ENCODE peak calls at places on chromosomes 11 and 22, in five cellular contexts. One of them, this sample, is unnamed.

GRCh38 chr11:92212530-92212929 is 12.1 kb upstream of the FAT3 start:
- DNase-seq in OCI-LY7: no peak
- DNase-seq in BJ: no peak
- DNase-seq in Caco-2: no peak
- DNase-seq in breast epithelium: no peak
- DNase-seq in this sample: no peak

GRCh38 chr11:36376888-36377758 is 81.0 kb downstream of the PRR5L start:
- DNase-seq in OCI-LY7: no peak
- DNase-seq in BJ: no peak
- DNase-seq in Caco-2: peak
- DNase-seq in breast epithelium: no peak
- DNase-seq in this sample: peak

GRCh38 chr22:47206819-47207218 is 444.4 kb downstream of the TBC1D22A start:
- DNase-seq in OCI-LY7: no peak
- DNase-seq in BJ: no peak
- DNase-seq in Caco-2: no peak
- DNase-seq in breast epithelium: no peak
- DNase-seq in this sample: no peak

GRCh38 chr11:1749787-1750351 is 526 bp downstream of the IFITM10 start:
- DNase-seq in OCI-LY7: no peak
- DNase-seq in BJ: peak
- DNase-seq in Caco-2: no peak
- DNase-seq in breast epithelium: no peak
- DNase-seq in this sample: peak

GRCh38 chr11:76462317-76462716 is 17.5 kb downstream of the EMSY start:
- DNase-seq in OCI-LY7: no peak
- DNase-seq in BJ: no peak
- DNase-seq in Caco-2: no peak
- DNase-seq in breast epithelium: no peak
- DNase-seq in this sample: no peak

GRCh38 chr22:44729391-44730012 is 22.9 kb upstream of the ARHGAP8 start:
- DNase-seq in OCI-LY7: no peak
- DNase-seq in BJ: peak
- DNase-seq in Caco-2: no peak
- DNase-seq in breast epithelium: no peak
- DNase-seq in this sample: peak

GRCh38 chr11:117220568-117220967 is 11.3 kb downstream of the PCSK7 start:
- DNase-seq in OCI-LY7: no peak
- DNase-seq in BJ: no peak
- DNase-seq in Caco-2: no peak
- DNase-seq in breast epithelium: peak
- DNase-seq in this sample: peak

GRCh38 chr11:74966651-74967050 is 17.6 kb downstream of the SPCS2 start:
- DNase-seq in OCI-LY7: no peak
- DNase-seq in BJ: no peak
- DNase-seq in Caco-2: no peak
- DNase-seq in breast epithelium: no peak
- DNase-seq in this sample: no peak

GRCh38 chr11:101444851-101445250 is 139.0 kb downstream of the TRPC6 start:
- DNase-seq in OCI-LY7: no peak
- DNase-seq in BJ: no peak
- DNase-seq in Caco-2: no peak
- DNase-seq in breast epithelium: no peak
- DNase-seq in this sample: no peak

GRCh38 chr11:17927643-17928343 is 85.1 kb downstream of the SERGEF start:
- DNase-seq in OCI-LY7: no peak
- DNase-seq in BJ: peak
- DNase-seq in Caco-2: no peak
- DNase-seq in breast epithelium: no peak
- DNase-seq in this sample: peak

GRCh38 chr22:27391092-27391770 is 410.3 kb downstream of the MN1 start:
- DNase-seq in OCI-LY7: no peak
- DNase-seq in BJ: no peak
- DNase-seq in Caco-2: no peak
- DNase-seq in breast epithelium: no peak
- DNase-seq in this sample: peak

GRCh38 chr22:24435861-24436351 is 8.5 kb downstream of the ADORA2A start:
- DNase-seq in OCI-LY7: peak
- DNase-seq in BJ: no peak
- DNase-seq in Caco-2: no peak
- DNase-seq in breast epithelium: no peak
- DNase-seq in this sample: peak

GRCh38 chr11:86687083-86687799 is 14.8 kb upstream of the ME3 start:
- DNase-seq in OCI-LY7: no peak
- DNase-seq in BJ: no peak
- DNase-seq in Caco-2: no peak
- DNase-seq in breast epithelium: no peak
- DNase-seq in this sample: no peak

GRCh38 chr11:24093410-24093809 is 403.4 kb upstream of the LUZP2 start:
- DNase-seq in OCI-LY7: no peak
- DNase-seq in BJ: no peak
- DNase-seq in Caco-2: no peak
- DNase-seq in breast epithelium: no peak
- DNase-seq in this sample: no peak

GRCh38 chr11:6611092-6612007 is 666 bp downstream of the TAF10 start:
- DNase-seq in OCI-LY7: peak
- DNase-seq in BJ: no peak
- DNase-seq in Caco-2: no peak
- DNase-seq in breast epithelium: no peak
- DNase-seq in this sample: peak

GRCh38 chr11:102798012-102798746 is at the start of gene MMP1:
- DNase-seq in OCI-LY7: no peak
- DNase-seq in BJ: peak
- DNase-seq in Caco-2: peak
- DNase-seq in breast epithelium: no peak
- DNase-seq in this sample: peak

GRCh38 chr11:102791271-102792036 is 6.5 kb downstream of the MMP1 start:
- DNase-seq in OCI-LY7: no peak
- DNase-seq in BJ: no peak
- DNase-seq in Caco-2: no peak
- DNase-seq in breast epithelium: no peak
- DNase-seq in this sample: no peak

GRCh38 chr11:102792604-102793003 is 5.4 kb downstream of the MMP1 start:
- DNase-seq in OCI-LY7: no peak
- DNase-seq in BJ: no peak
- DNase-seq in Caco-2: no peak
- DNase-seq in breast epithelium: no peak
- DNase-seq in this sample: no peak

GRCh38 chr11:102793677-102794290 is 4.2 kb downstream of the MMP1 start:
- DNase-seq in OCI-LY7: no peak
- DNase-seq in BJ: no peak
- DNase-seq in Caco-2: no peak
- DNase-seq in breast epithelium: no peak
- DNase-seq in this sample: no peak

GRCh38 chr11:102794382-102794781 is 3.6 kb downstream of the MMP1 start:
- DNase-seq in OCI-LY7: peak
- DNase-seq in BJ: no peak
- DNase-seq in Caco-2: peak
- DNase-seq in breast epithelium: no peak
- DNase-seq in this sample: peak
- TF ChIP-seq CTCF in OCI-LY7: peak
- TF ChIP-seq CTCF in BJ: peak
- TF ChIP-seq CTCF in Caco-2: peak
- TF ChIP-seq CTCF in breast epithelium: no peak
- TF ChIP-seq CTCF in this sample: peak

GRCh38 chr11:28625532-28625931 is 517.3 kb downstream of the METTL15 start:
- DNase-seq in OCI-LY7: no peak
- DNase-seq in BJ: no peak
- DNase-seq in Caco-2: no peak
- DNase-seq in breast epithelium: no peak
- DNase-seq in this sample: no peak
- TF ChIP-seq CTCF in OCI-LY7: no peak
- TF ChIP-seq CTCF in BJ: no peak
- TF ChIP-seq CTCF in Caco-2: no peak
- TF ChIP-seq CTCF in breast epithelium: no peak
- TF ChIP-seq CTCF in this sample: no peak

DNA sequence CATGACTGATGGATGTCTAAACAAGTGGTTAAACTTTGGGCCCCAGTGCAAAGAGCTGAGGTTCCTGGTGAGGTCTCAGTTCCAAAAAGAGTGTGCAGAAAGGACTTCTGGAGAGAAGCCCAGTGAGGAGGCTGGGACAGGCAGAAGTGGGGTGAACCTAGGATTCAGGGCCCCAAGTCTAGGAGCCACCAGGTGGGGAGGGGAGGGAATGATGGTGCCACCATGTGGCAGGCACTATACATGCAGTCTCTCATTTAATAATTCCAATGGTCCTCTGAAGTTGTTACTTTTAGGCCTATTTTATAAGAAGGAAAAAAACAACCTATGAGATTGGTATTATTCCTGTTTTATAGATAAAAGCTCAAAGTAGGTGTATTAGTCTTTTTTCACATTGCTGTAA is 102.0 kb downstream of the INSC start:
- DNase-seq in OCI-LY7: peak
- DNase-seq in BJ: no peak
- DNase-seq in Caco-2: peak
- DNase-seq in breast epithelium: no peak
- DNase-seq in this sample: no peak
- TF ChIP-seq CTCF in OCI-LY7: peak
- TF ChIP-seq CTCF in BJ: peak
- TF ChIP-seq CTCF in Caco-2: peak
- TF ChIP-seq CTCF in breast epithelium: no peak
- TF ChIP-seq CTCF in this sample: peak

GRCh38 chr11:33775832-33776231 is 1.5 kb upstream of the FBXO3 start:
- DNase-seq in OCI-LY7: no peak
- DNase-seq in BJ: no peak
- DNase-seq in Caco-2: no peak
- DNase-seq in breast epithelium: no peak
- DNase-seq in this sample: no peak
- TF ChIP-seq CTCF in OCI-LY7: no peak
- TF ChIP-seq CTCF in BJ: no peak
- TF ChIP-seq CTCF in Caco-2: no peak
- TF ChIP-seq CTCF in breast epithelium: no peak
- TF ChIP-seq CTCF in this sample: no peak

DNA sequence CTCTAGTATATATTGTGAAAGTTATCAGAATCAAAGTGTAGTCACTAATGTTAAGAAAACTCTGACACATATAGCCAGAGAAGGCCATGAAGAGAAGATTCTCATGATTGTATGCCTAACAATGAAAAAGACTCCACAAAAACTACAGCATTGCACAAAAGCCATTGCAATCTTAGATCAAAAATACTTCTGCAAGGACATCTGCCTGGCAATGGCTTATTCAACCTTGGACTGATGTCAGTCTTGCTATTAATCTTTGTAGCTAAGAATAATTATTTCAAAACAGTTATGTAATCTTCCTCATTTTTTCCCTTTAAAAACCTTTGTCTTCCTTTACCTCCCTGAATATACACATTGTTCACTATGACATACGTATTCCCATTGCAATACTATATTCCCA is 55.3 kb upstream of the SLC36A4 start:
- DNase-seq in OCI-LY7: no peak
- DNase-seq in BJ: no peak
- DNase-seq in Caco-2: no peak
- DNase-seq in breast epithelium: no peak
- DNase-seq in this sample: no peak
- TF ChIP-seq CTCF in OCI-LY7: no peak
- TF ChIP-seq CTCF in BJ: no peak
- TF ChIP-seq CTCF in Caco-2: no peak
- TF ChIP-seq CTCF in breast epithelium: no peak
- TF ChIP-seq CTCF in this sample: no peak

GRCh38 chr22:36470162-36470993 is 11.1 kb downstream of the TXN2 start:
- DNase-seq in OCI-LY7: peak
- DNase-seq in BJ: no peak
- DNase-seq in Caco-2: peak
- DNase-seq in breast epithelium: peak
- DNase-seq in this sample: peak
- TF ChIP-seq CTCF in OCI-LY7: peak
- TF ChIP-seq CTCF in BJ: peak
- TF ChIP-seq CTCF in Caco-2: peak
- TF ChIP-seq CTCF in breast epithelium: peak
- TF ChIP-seq CTCF in this sample: peak

GRCh38 chr11:118956094-118956846 is at the start of gene UPK2:
- DNase-seq in OCI-LY7: peak
- DNase-seq in BJ: no peak
- DNase-seq in Caco-2: peak
- DNase-seq in breast epithelium: peak
- DNase-seq in this sample: peak
- TF ChIP-seq CTCF in OCI-LY7: peak
- TF ChIP-seq CTCF in BJ: peak
- TF ChIP-seq CTCF in Caco-2: peak
- TF ChIP-seq CTCF in breast epithelium: peak
- TF ChIP-seq CTCF in this sample: peak

GRCh38 chr11:47187723-47188122 is 1.5 kb upstream of the PACSIN3 start:
- DNase-seq in OCI-LY7: no peak
- DNase-seq in BJ: no peak
- DNase-seq in Caco-2: peak
- DNase-seq in breast epithelium: no peak
- DNase-seq in this sample: no peak

GRCh38 chr11:47185305-47186075 is 744 bp downstream of the PACSIN3 start:
- DNase-seq in OCI-LY7: no peak
- DNase-seq in BJ: no peak
- DNase-seq in Caco-2: peak
- DNase-seq in breast epithelium: peak
- DNase-seq in this sample: peak

GRCh38 chr11:47186937-47187681 is 875 bp upstream of the PACSIN3 start:
- DNase-seq in OCI-LY7: no peak
- DNase-seq in BJ: no peak
- DNase-seq in Caco-2: peak
- DNase-seq in breast epithelium: no peak
- DNase-seq in this sample: peak

GRCh38 chr11:47184711-47185304 is 1.4 kb downstream of the PACSIN3 start:
- DNase-seq in OCI-LY7: no peak
- DNase-seq in BJ: no peak
- DNase-seq in Caco-2: no peak
- DNase-seq in breast epithelium: peak
- DNase-seq in this sample: no peak

GRCh38 chr11:47186076-47186936 is at the start of gene PACSIN3:
- DNase-seq in OCI-LY7: no peak
- DNase-seq in BJ: no peak
- DNase-seq in Caco-2: peak
- DNase-seq in breast epithelium: no peak
- DNase-seq in this sample: peak
- TF ChIP-seq CTCF in OCI-LY7: no peak
- TF ChIP-seq CTCF in BJ: no peak
- TF ChIP-seq CTCF in Caco-2: no peak
- TF ChIP-seq CTCF in breast epithelium: no peak
- TF ChIP-seq CTCF in this sample: no peak

GRCh38 chr11:45974806-45975205 is 52.4 kb downstream of the LARGE2 start:
- DNase-seq in OCI-LY7: no peak
- DNase-seq in BJ: peak
- DNase-seq in Caco-2: no peak
- DNase-seq in breast epithelium: no peak
- DNase-seq in this sample: no peak
- TF ChIP-seq CTCF in OCI-LY7: no peak
- TF ChIP-seq CTCF in BJ: no peak
- TF ChIP-seq CTCF in Caco-2: no peak
- TF ChIP-seq CTCF in breast epithelium: no peak
- TF ChIP-seq CTCF in this sample: no peak

This sample was measured in fibroblast of pulmonary artery.